ENCODE peak calls at places on chromosomes 12 and 14, in ten cellular contexts. L is foreskin fibroblast, I is astrocyte of the cerebellum, C is neural crest cell, G is B cell, N is thoracic aorta, F is pancreas, T is mammary epithelial cell, R is osteoblast, U is GM20000. V is an unnamed sample.

GRCh38 chr12:5078423-5078822 is 34.7 kb downstream of the KCNA5 start:
- DNase-seq in T (no peak), L (no peak), U (no peak), N (peak), I (no peak), F (peak), G (no peak), R (no peak), C (no peak), V (no peak)

GRCh38 chr14:96630281-96630680 is 128.1 kb downstream of the PAPOLA start:
- DNase-seq in T (no peak), G (no peak), F (no peak), U (no peak), I (no peak), L (no peak), N (no peak), C (no peak), R (no peak), V (no peak)

GRCh38 chr14:90444077-90444696 is 47.4 kb downstream of the CALM1 start:
- DNase-seq in L (peak), F (no peak), C (no peak), G (no peak), R (no peak), N (no peak), I (no peak), T (peak), U (no peak), V (no peak)

GRCh38 chr12:110316861-110317260 is 35.8 kb downstream of the ATP2A2 start:
- DNase-seq in C (no peak), L (peak), N (no peak), U (no peak), R (peak), F (no peak), G (no peak), I (peak), T (peak), V (no peak)

GRCh38 chr14:89304972-89305703 is 111.9 kb downstream of the FOXN3 start:
- DNase-seq in T (no peak), R (peak), I (peak), U (peak), F (no peak), G (peak), L (peak), C (no peak), N (no peak), V (peak)

GRCh38 chr14:64763801-64764511 is 59.7 kb downstream of the PLEKHG3 start:
- DNase-seq in U (no peak), I (no peak), T (no peak), F (peak), N (no peak), C (no peak), G (no peak), R (peak), L (peak), V (no peak)

GRCh38 chr14:103427485-103428443 is 42.5 kb downstream of the MARK3 start:
- DNase-seq in F (no peak), G (no peak), R (no peak), C (no peak), L (peak), U (no peak), I (peak), T (peak), N (no peak), V (no peak)

GRCh38 chr14:39015360-39015961 is 87.6 kb downstream of the SEC23A start:
- DNase-seq in I (peak), F (no peak), C (no peak), R (no peak), N (no peak), U (peak), G (no peak), T (peak), L (peak), V (peak)

GRCh38 chr12:91361864-91362263 is 179.2 kb upstream of the DCN start:
- DNase-seq in N (no peak), R (no peak), U (peak), T (peak), I (peak), C (no peak), G (no peak), F (no peak), L (no peak), V (peak)

GRCh38 chr12:122872815-122873361 is 23.0 kb downstream of the VPS37B start:
- DNase-seq in F (peak), U (no peak), C (no peak), L (no peak), N (no peak), G (peak), R (no peak), I (no peak), T (no peak), V (no peak)

GRCh38 chr12:6435941-6436715 is 8.6 kb upstream of the CD27 start:
- DNase-seq in C (no peak), G (no peak), N (no peak), U (no peak), R (no peak), L (no peak), F (no peak), I (no peak), T (no peak), V (no peak)

GRCh38 chr14:56273151-56273550 is 154.9 kb downstream of the PELI2 start:
- DNase-seq in U (no peak), I (no peak), N (no peak), R (no peak), F (no peak), G (no peak), L (peak), T (no peak), C (no peak), V (no peak)

GRCh38 chr14:69901113-69901951 is 22.1 kb downstream of the SMOC1 start:
- DNase-seq in N (no peak), U (no peak), G (no peak), I (peak), L (peak), R (peak), T (no peak), F (no peak), C (no peak), V (no peak)

GRCh38 chr14:106848330-106849121 is 1322.1 kb downstream of the TMEM121 start:
- DNase-seq in R (no peak), U (peak), C (no peak), N (no peak), G (peak), L (no peak), T (peak), F (no peak), I (no peak), V (peak)

GRCh38 chr14:59356298-59356697 is 108.9 kb downstream of the GPR135 start:
- DNase-seq in F (no peak), N (no peak), G (no peak), R (no peak), L (no peak), U (no peak), I (no peak), T (no peak), C (no peak), V (no peak)

GRCh38 chr12:49349266-49349665 is 2.6 kb downstream of the DNAJC22 start:
- DNase-seq in T (no peak), C (no peak), F (no peak), N (no peak), L (no peak), G (no peak), I (no peak), R (peak), U (no peak), V (no peak)

GRCh38 chr12:32499048-32499447 is 99.7 kb downstream of the FGD4 start:
- DNase-seq in N (no peak), U (no peak), L (no peak), T (no peak), I (no peak), R (no peak), F (no peak), G (no peak), C (no peak), V (no peak)

GRCh38 chr14:95244587-95244986 is 75.1 kb downstream of the CLMN start:
- DNase-seq in I (no peak), T (no peak), R (no peak), N (no peak), U (no peak), L (no peak), C (no peak), F (no peak), G (no peak), V (no peak)

GRCh38 chr12:124916370-124917134 is 2.1 kb upstream of the UBC start:
- DNase-seq in T (peak), U (no peak), I (peak), F (no peak), C (no peak), R (peak), L (peak), N (peak), G (no peak), V (no peak)

GRCh38 chr12:59972941-59973340 is 377.1 kb downstream of the SLC16A7 start:
- DNase-seq in N (no peak), T (peak), G (no peak), R (no peak), U (no peak), L (peak), C (no peak), F (no peak), I (peak), V (no peak)

GRCh38 chr14:53549956-53550355 is 396.8 kb upstream of the DDHD1 start:
- DNase-seq in T (no peak), G (no peak), C (no peak), U (no peak), F (no peak), L (no peak), R (no peak), I (no peak), N (no peak), V (no peak)

GRCh38 chr12:124720687-124721500 is 142.8 kb downstream of the SCARB1 start:
- DNase-seq in G (no peak), F (no peak), I (no peak), R (peak), T (no peak), N (no peak), L (peak), U (no peak), C (no peak), V (no peak)

DNA sequence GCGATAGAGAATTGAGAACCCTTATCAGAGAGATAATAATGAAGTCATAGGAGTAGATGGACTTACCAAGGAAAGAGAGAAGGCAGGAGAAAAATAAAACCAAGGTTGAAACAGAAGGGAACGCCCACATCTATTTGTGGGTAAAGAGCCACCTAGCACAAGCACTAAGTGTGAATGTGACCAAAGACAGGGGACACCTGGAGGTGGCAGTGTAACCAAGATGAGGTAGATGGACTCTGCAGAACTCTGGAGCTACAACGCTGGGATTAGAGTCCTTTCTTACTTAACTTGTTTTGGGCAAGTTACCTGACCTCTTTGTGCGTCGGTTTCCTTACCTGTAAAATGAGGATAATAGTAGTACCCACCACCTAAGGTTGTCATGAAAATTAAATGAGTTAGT is 101.9 kb downstream of the SLC5A8 start:
- DNase-seq in G (no peak), I (no peak), F (no peak), U (no peak), T (no peak), R (no peak), N (no peak), C (no peak), L (no peak), V (no peak)
- TF ChIP-seq CTCF in G (no peak), I (no peak), F (no peak), U (no peak), T (no peak), R (no peak), N (no peak), C (no peak), L (no peak), V (no peak)

GRCh38 chr12:63397807-63398206 is 246.8 kb upstream of the AVPR1A start:
- DNase-seq in U (no peak), I (no peak), F (no peak), T (no peak), R (no peak), L (no peak), G (no peak), N (no peak), C (no peak), V (no peak)
- TF ChIP-seq CTCF in U (no peak), I (no peak), F (no peak), T (no peak), R (no peak), L (no peak), G (no peak), N (no peak), C (no peak), V (no peak)

DNA sequence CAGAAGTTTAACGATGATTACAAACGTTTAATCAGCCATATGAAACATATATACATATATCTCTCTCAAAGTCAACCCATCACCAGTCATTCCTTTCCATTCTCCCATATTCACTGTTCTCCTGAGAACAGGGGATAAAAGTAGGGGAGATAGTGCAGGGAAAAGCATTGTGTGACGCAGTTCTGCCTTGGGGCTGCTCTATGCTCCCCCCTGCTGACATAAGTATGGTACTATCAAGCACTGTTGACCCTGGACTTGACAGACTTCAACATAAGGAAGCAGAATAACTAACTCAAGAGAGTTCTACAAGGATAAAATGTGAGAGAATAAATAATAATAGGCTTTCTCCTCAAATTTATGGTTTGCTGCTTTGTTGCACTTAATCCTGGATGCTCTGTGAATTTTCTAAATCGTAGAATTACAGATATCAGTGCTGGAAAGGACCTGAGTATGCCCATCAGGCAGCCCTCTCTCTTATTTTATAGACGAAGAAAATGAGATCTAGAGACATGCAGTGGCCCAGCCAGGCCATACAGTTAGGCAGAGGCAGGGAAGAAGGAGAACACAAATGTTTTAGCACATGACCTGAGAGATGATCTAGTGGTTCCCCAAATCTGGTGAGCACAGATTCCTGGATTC is 87.2 kb downstream of the SCN8A start:
- DNase-seq in L (no peak), T (peak), R (peak), I (peak), U (peak), N (no peak), C (peak), F (no peak), G (no peak), V (peak)
- TF ChIP-seq CTCF in L (peak), T (peak), R (peak), I (peak), U (peak), N (no peak), C (peak), F (peak), G (peak), V (peak)

DNA sequence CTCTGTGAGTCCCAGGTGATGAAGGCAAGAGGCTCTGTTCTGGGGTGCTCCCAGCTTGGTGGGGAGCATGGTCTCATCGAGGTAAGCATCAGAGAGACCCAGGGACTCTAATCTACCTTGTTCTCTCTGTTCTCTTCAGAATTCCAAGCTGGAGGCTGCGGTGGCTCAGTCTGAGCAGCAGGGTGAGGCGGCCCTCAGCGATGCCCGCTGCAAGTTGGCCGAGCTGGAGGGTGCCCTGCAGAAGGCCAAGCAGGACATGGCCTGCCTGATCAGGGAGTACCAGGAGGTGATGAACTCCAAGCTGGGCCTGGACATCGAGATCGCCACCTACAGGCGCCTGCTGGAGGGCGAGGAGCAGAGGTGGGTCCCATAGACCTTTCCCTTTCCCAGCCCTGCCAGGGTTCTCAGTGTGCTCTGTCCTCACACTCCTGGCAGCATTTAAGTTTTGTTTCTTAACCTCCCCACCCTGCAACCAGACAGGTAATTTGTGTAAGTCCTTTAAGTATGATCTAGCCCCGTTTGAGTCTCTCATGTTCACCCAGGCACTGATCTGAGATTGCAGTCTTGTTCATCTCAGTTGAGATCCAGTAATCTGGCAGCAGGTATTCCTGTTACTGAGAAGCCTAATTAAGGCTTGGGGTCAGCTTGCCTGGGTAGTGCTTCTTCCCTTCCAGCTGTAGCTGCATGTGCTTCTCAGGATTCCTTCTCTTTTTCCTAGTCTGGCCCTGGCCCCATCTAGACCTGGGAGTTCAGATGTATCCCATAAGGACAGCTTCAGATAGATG is 14.8 kb upstream of the KRT81 start:
- DNase-seq in T (no peak), I (no peak), F (peak), R (peak), U (no peak), L (no peak), N (no peak), G (no peak), C (no peak), V (no peak)
- TF ChIP-seq CTCF in T (peak), I (peak), F (no peak), R (peak), U (no peak), L (peak), N (no peak), G (no peak), C (peak), V (no peak)

DNA sequence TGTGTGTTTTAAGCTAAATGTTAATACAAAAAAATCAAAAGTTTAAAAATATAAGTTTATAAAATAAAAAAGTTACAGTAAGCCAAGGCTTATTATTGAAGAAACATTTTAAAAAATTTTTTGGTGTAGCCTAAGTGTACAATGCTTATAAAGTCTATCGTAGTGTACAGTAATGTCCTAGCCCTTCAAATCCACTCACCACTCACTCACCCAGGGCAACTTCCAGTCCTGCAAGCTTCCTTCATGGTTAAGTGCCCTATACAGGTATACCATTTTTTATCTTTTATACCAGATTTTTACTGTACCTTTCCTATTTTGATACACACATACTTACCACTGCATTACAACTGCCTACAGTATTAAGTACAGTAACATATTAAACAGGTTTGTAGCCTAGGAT is 11.9 kb downstream of the UBE2N start:
- DNase-seq in L (no peak), F (no peak), T (no peak), C (no peak), I (no peak), R (no peak), U (no peak), N (no peak), G (no peak), V (no peak)
- TF ChIP-seq CTCF in L (no peak), F (no peak), T (no peak), C (no peak), I (no peak), R (no peak), U (no peak), N (no peak), G (no peak), V (no peak)

GRCh38 chr12:56804684-56805083 is 41.6 kb downstream of the HSD17B6 start:
- DNase-seq in L (no peak), U (no peak), C (no peak), G (no peak), T (no peak), F (peak), R (no peak), I (no peak), N (no peak), V (no peak)

GRCh38 chr12:56810918-56811317 is 47.8 kb downstream of the HSD17B6 start:
- DNase-seq in L (no peak), N (no peak), I (no peak), R (no peak), C (no peak), G (no peak), F (no peak), T (no peak), U (no peak), V (no peak)

GRCh38 chr12:56806303-56806702 is 43.2 kb downstream of the HSD17B6 start:
- DNase-seq in G (no peak), C (no peak), T (no peak), N (no peak), F (no peak), L (no peak), R (no peak), U (no peak), I (no peak), V (no peak)

GRCh38 chr12:56805282-56805855 is 42.2 kb downstream of the HSD17B6 start:
- DNase-seq in R (no peak), C (no peak), I (no peak), T (no peak), L (no peak), G (no peak), F (no peak), N (no peak), U (no peak), V (no peak)

DNA sequence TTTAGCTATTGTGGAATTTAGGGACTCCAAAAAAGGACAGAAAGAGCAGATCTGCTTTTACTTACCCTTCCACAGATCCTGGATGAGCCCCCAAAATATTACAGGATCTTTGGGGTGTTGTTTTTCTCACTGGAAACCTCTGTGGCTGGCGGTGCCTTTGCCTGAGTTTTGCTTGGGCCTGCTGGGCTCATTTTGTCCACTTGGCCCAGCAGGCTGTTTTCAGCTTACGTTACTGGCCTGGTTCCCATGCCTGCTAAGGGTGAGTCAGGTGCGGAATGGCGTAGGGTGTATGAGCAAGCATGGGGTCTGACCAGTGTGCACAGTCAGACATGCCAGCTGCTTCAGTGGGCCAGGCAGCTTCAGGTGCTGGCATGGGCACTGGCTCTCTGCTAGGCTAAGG is 45.8 kb downstream of the HSD17B6 start:
- DNase-seq in C (no peak), N (no peak), L (no peak), I (no peak), T (no peak), R (no peak), F (no peak), G (no peak), U (no peak), V (no peak)
- TF ChIP-seq CTCF in C (no peak), N (no peak), L (no peak), I (no peak), T (no peak), R (no peak), F (no peak), G (no peak), U (no peak), V (no peak)

DNA sequence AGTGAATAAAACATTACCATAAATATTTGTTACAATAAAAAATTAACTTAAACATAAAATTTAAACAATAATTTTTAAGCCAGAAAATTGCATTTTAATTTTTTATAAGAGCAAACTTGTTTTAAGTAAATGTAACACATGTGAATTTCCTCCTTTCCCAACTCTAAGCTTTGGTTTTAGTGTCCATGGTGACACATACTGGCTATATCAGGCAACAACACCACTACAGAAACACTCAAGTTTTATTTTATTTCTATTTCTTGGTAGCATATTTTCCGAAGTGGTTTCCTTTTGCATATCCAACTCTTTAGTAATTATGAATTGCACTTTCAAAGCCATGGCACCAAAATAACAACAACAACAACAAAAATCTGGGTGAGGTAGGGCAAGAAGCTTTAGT is 2.2 kb downstream of the NELL2 start:
- DNase-seq in F (no peak), R (peak), C (no peak), G (no peak), U (peak), N (no peak), T (no peak), L (peak), I (no peak), V (peak)
- TF ChIP-seq CTCF in F (no peak), R (no peak), C (peak), G (peak), U (no peak), N (no peak), T (no peak), L (no peak), I (peak), V (peak)

V was measured in GM13976.